ENCODE peak calls at places on chromosomes 13 and 19, in five cellular contexts. E, Q, K, D and S are unnamed samples.
A peak's percentile ranks its signal among the peaks of the same experiment; 100 is the strongest.

GRCh38 chr13:98216135-98216565 is 39.1 kb upstream of the RNF113B start:
- DNase-seq in E (no peak), Q (no peak), D (no peak), K (no peak), S (no peak)

GRCh38 chr19:55131421-55131820 is 14.0 kb upstream of the PPP1R12C start:
- DNase-seq in K (no peak), Q (no peak), E (no peak), D (no peak), S (no peak)

GRCh38 chr19:10020851-10021250 is 7.6 kb downstream of the RDH8 start:
- DNase-seq in Q (no peak), K (no peak), E (no peak), D (no peak), S (no peak)

GRCh38 chr19:2113436-2114211 is 16.9 kb downstream of the IZUMO4 start:
- DNase-seq in D (no peak), K (no peak), E (no peak), Q (no peak), S (no peak)

GRCh38 chr13:23644527-23644926 is 74.3 kb downstream of the TNFRSF19 start:
- DNase-seq in D (no peak), E (no peak), K (no peak), Q (no peak), S (no peak)

GRCh38 chr19:4284176-4284958 is 5.3 kb downstream of the SHD start:
- DNase-seq in K (no peak), Q (no peak), E (peak; percentile 67), D (no peak), S (no peak)

GRCh38 chr13:113904411-113904810 is 40.5 kb upstream of the GAS6 start:
- DNase-seq in K (no peak), E (no peak), D (no peak), Q (no peak), S (peak; percentile 26)

GRCh38 chr19:1027020-1027952 is 878 bp downstream of the CNN2 start:
- DNase-seq in Q (no peak), K (no peak), E (no peak), D (no peak), S (no peak)

GRCh38 chr13:110503037-110503901 is 58.3 kb downstream of the RAB20 start:
- DNase-seq in D (no peak), K (no peak), E (no peak), Q (no peak), S (no peak)

GRCh38 chr19:21765151-21765550 is 2.2 kb downstream of the ZNF100 start:
- DNase-seq in Q (no peak), E (no peak), D (no peak), K (no peak), S (no peak)

GRCh38 chr13:22648325-22648758 is 532.4 kb upstream of the SGCG start:
- DNase-seq in D (no peak), K (no peak), E (no peak), Q (no peak), S (no peak)

GRCh38 chr19:39926170-39926755 is 8.2 kb downstream of the FCGBP start:
- DNase-seq in E (no peak), Q (no peak), D (no peak), K (no peak), S (no peak)

GRCh38 chr19:36049080-36049698 is 4.9 kb downstream of the THAP8 start:
- DNase-seq in K (no peak), E (no peak), D (no peak), Q (no peak), S (no peak)

GRCh38 chr13:102700088-102701031 is 5.5 kb upstream of the METTL21C start:
- DNase-seq in Q (no peak), D (no peak), K (no peak), E (no peak), S (no peak)

GRCh38 chr19:35363711-35364425 is 5.6 kb downstream of the FFAR3 start:
- DNase-seq in Q (no peak), E (no peak), D (no peak), K (no peak), S (no peak)

GRCh38 chr13:41700790-41701310 is 243.5 kb downstream of the RGCC start:
- DNase-seq in K (no peak), Q (no peak), D (no peak), E (no peak), S (no peak)

GRCh38 chr19:40255619-40256166 is 29.2 kb upstream of the CCNP start:
- DNase-seq in D (no peak), Q (no peak), E (no peak), K (no peak), S (no peak)

GRCh38 chr13:78660130-78660857 is 1.3 kb upstream of the OBI1 start:
- DNase-seq in Q (peak; percentile 7), E (peak; percentile 21), D (no peak), K (peak; percentile 0), S (peak; percentile 2)

GRCh38 chr19:5293607-5294089 is 47.0 kb downstream of the PTPRS start:
- DNase-seq in K (no peak), Q (no peak), D (peak; percentile 17), E (peak; percentile 85), S (no peak)

GRCh38 chr19:29119582-29119981 is 93.4 kb downstream of the UQCRFS1 start:
- DNase-seq in D (no peak), E (peak; percentile 44), K (no peak), Q (no peak), S (no peak)

GRCh38 chr13:107480130-107480529 is 735.2 kb downstream of the LIG4 start:
- DNase-seq in D (no peak), Q (no peak), K (no peak), E (no peak), S (no peak)

GRCh38 chr13:103188688-103189326 is 122.6 kb upstream of the SLC10A2 start:
- DNase-seq in Q (no peak), D (peak; percentile 64), K (no peak), E (no peak), S (peak; percentile 25)

GRCh38 chr13:66312312-66313087 is 917.6 kb downstream of the PCDH9 start:
- DNase-seq in Q (no peak), K (no peak), D (peak; percentile 60), E (no peak), S (no peak)

GRCh38 chr19:49475995-49476880 is 2.2 kb downstream of the FLT3LG start:
- DNase-seq in K (no peak), Q (peak; percentile 58), D (peak; percentile 69), E (peak; percentile 92), S (no peak)

GRCh38 chr19:7654401-7654800 is 14.4 kb upstream of the RETN start:
- DNase-seq in D (no peak), Q (no peak), K (no peak), E (no peak), S (no peak)

GRCh38 chr19:6739884-6740588 is 556 bp downstream of the TRIP10 start:
- DNase-seq in Q (no peak), E (no peak), K (no peak), D (peak; percentile 18), S (no peak)

GRCh38 chr13:76792680-76793334 is 93.4 kb downstream of the KCTD12 start:
- DNase-seq in Q (no peak), E (no peak), D (no peak), K (no peak), S (peak; percentile 46)

GRCh38 chr13:104043184-104043583 is 977.0 kb upstream of the SLC10A2 start:
- DNase-seq in E (no peak), D (no peak), Q (no peak), K (no peak), S (peak; percentile 17)

GRCh38 chr13:76745246-76746200 is 140.7 kb downstream of the KCTD12 start:
- DNase-seq in K (no peak), Q (no peak), E (no peak), D (no peak), S (peak; percentile 41)

GRCh38 chr13:24698686-24699085 is 18.5 kb downstream of the ATP12A start:
- DNase-seq in E (no peak), D (no peak), K (no peak), Q (no peak), S (no peak)

GRCh38 chr13:98476106-98476505 is 100.8 kb downstream of the STK24 start:
- DNase-seq in E (no peak), K (no peak), Q (peak; percentile 61), D (peak; percentile 22), S (no peak)

GRCh38 chr13:113997845-113998751 is 24.2 kb upstream of the C13orf46 start:
- DNase-seq in K (no peak), D (no peak), Q (no peak), E (peak; percentile 57), S (no peak)

GRCh38 chr13:27927444-27928352 is 7.9 kb downstream of the PDX1 start:
- DNase-seq in Q (no peak), E (peak; percentile 21), D (no peak), K (no peak), S (no peak)